ENCODE peak calls at places on chromosome 22, in ten cellular contexts. V is cardiac muscle cell; H is EL; T is NAMALWA; C is Caco-2; I is CD4-positive, alpha-beta T cell; Z is fibroblast of pulmonary artery; G is sciatic nerve; F is B cell; S is AG08395. D is an unnamed sample.

GRCh38 chr22:27207907-27208306 is 550.5 kb downstream of the MIAT start:
- DNase-seq in H (peak), G (no peak), S (peak), V (no peak), T (no peak), I (no peak), F (no peak), C (no peak), Z (peak), D (no peak)

GRCh38 chr22:50599816-50600454 is 658 bp upstream of the MAPK8IP2 start:
- DNase-seq in G (peak), Z (peak), S (peak), T (no peak), I (peak), V (peak), C (peak), F (peak), H (no peak), D (peak)

GRCh38 chr22:20243545-20244249 is 24.4 kb downstream of the RTN4R start:
- DNase-seq in G (no peak), H (peak), Z (peak), F (no peak), V (peak), S (peak), T (peak), I (peak), C (no peak), D (peak)

GRCh38 chr22:48342016-48342415 is 1485.7 kb downstream of the BRD1 start:
- DNase-seq in Z (no peak), H (no peak), T (no peak), F (no peak), S (no peak), C (no peak), V (no peak), G (no peak), I (no peak), D (no peak)

GRCh38 chr22:21687685-21688259 is 22.0 kb downstream of the PPIL2 start:
- DNase-seq in S (no peak), G (no peak), Z (no peak), V (no peak), T (no peak), I (no peak), C (no peak), F (no peak), H (no peak), D (no peak)

GRCh38 chr22:49964493-49965290 is 4.1 kb downstream of the PIM3 start:
- DNase-seq in H (no peak), T (no peak), G (peak), C (no peak), Z (no peak), F (peak), I (peak), V (no peak), S (no peak), D (no peak)

GRCh38 chr22:46513908-46514550 is 23.4 kb downstream of the CELSR1 start:
- DNase-seq in F (no peak), Z (no peak), T (no peak), H (no peak), C (no peak), I (no peak), G (no peak), V (no peak), S (no peak), D (no peak)

GRCh38 chr22:49968831-49969661 is 8.5 kb downstream of the PIM3 start:
- DNase-seq in Z (no peak), I (peak), G (peak), H (no peak), T (no peak), F (peak), C (no peak), S (no peak), V (no peak), D (no peak)

GRCh38 chr22:20437253-20438065 is at the start of gene SCARF2:
- DNase-seq in G (peak), C (no peak), V (peak), H (peak), T (no peak), Z (peak), F (no peak), I (no peak), S (peak), D (peak)

GRCh38 chr22:44292007-44292370 is 20.8 kb downstream of the SHISAL1 start:
- DNase-seq in S (no peak), H (no peak), C (no peak), F (no peak), I (no peak), V (no peak), Z (no peak), G (no peak), T (no peak), D (no peak)

GRCh38 chr22:27405672-27406388 is 395.7 kb downstream of the MN1 start:
- DNase-seq in T (peak), V (peak), Z (peak), S (peak), C (peak), I (no peak), H (peak), F (no peak), G (peak), D (peak)

GRCh38 chr22:25909988-25910387 is 168.0 kb downstream of the MYO18B start:
- DNase-seq in I (no peak), H (no peak), G (no peak), F (no peak), Z (no peak), C (no peak), T (no peak), S (no peak), V (no peak), D (no peak)

GRCh38 chr22:33110562-33111163 is 52.5 kb upstream of the SYN3 start:
- DNase-seq in S (peak), C (no peak), Z (no peak), T (no peak), F (no peak), H (no peak), G (no peak), I (no peak), V (no peak), D (no peak)

GRCh38 chr22:29041408-29041807 is 20.2 kb downstream of the C22orf31 start:
- DNase-seq in H (peak), V (no peak), I (no peak), G (no peak), F (no peak), C (no peak), Z (peak), T (no peak), S (peak), D (no peak)

GRCh38 chr22:28395920-28396447 is 283.7 kb downstream of the TTC28 start:
- DNase-seq in F (no peak), I (no peak), H (peak), Z (peak), S (peak), V (no peak), C (no peak), T (no peak), G (no peak), D (no peak)

GRCh38 chr22:23182289-23183106 is 2.2 kb downstream of the BCR start:
- DNase-seq in T (peak), S (no peak), V (peak), G (no peak), H (no peak), I (peak), C (no peak), Z (no peak), F (peak), D (peak)

GRCh38 chr22:37304595-37305343 is 22.5 kb downstream of the CYTH4 start:
- DNase-seq in V (no peak), G (no peak), I (no peak), S (no peak), H (peak), Z (peak), C (no peak), T (no peak), F (no peak), D (no peak)

GRCh38 chr22:48897638-48897954 is 930.1 kb downstream of the BRD1 start:
- DNase-seq in V (no peak), G (peak), T (no peak), C (no peak), Z (no peak), S (no peak), H (no peak), F (no peak), I (no peak), D (no peak)

GRCh38 chr22:20027966-20028854 is 7.3 kb downstream of the TANGO2 start:
- DNase-seq in G (no peak), S (no peak), H (no peak), I (no peak), V (no peak), T (peak), Z (peak), F (no peak), C (peak), D (no peak)

GRCh38 chr22:48900327-48900597 is 927.4 kb downstream of the BRD1 start:
- DNase-seq in Z (no peak), H (no peak), F (no peak), G (no peak), V (no peak), S (no peak), C (no peak), T (no peak), I (no peak), D (no peak)

GRCh38 chr22:20036535-20037392 is 15.9 kb downstream of the TANGO2 start:
- DNase-seq in F (no peak), V (no peak), Z (no peak), T (no peak), H (no peak), C (no peak), I (no peak), S (no peak), G (no peak), D (no peak)

GRCh38 chr22:42611076-42611475 is 3.6 kb downstream of the POLDIP3 start:
- DNase-seq in Z (peak), C (no peak), S (no peak), V (no peak), F (no peak), G (no peak), H (no peak), I (no peak), T (no peak), D (no peak)

GRCh38 chr22:45565973-45566372 is 63.3 kb downstream of the FBLN1 start:
- DNase-seq in S (no peak), H (no peak), G (no peak), Z (no peak), C (no peak), F (no peak), T (no peak), I (no peak), V (no peak), D (no peak)

GRCh38 chr22:29023172-29023796 is 38.3 kb downstream of the C22orf31 start:
- DNase-seq in G (peak), F (no peak), H (no peak), V (peak), I (no peak), C (no peak), Z (no peak), S (no peak), T (no peak), D (no peak)